ENCODE peak calls at places on chromosomes 6 and 20, in nine cellular contexts. U is fibroblast of mammary gland, T is stomach, F is lung, A is uterus, Z is neural progenitor cell, O is A549, E is fibroblast of pulmonary artery, Q is adrenal gland. S is an unnamed sample.

GRCh38 chr6:16731503-16732018 is 29.7 kb downstream of the ATXN1 start:
- DNase-seq in U (no peak), T (no peak), F (no peak), A (no peak), Z (no peak), O (no peak), E (no peak), Q (no peak), S (no peak)

GRCh38 chr20:50563133-50563944 is 53.2 kb downstream of the PTPN1 start:
- DNase-seq in U (no peak), T (no peak), F (no peak), A (no peak), Z (no peak), O (no peak), E (no peak), Q (peak), S (no peak)

GRCh38 chr6:72619883-72620696 is 1.8 kb upstream of the KCNQ5 start:
- DNase-seq in U (no peak), T (peak), F (peak), A (no peak), Z (peak), O (no peak), E (peak), Q (peak), S (peak)

GRCh38 chr20:25695532-25696383 is 895 bp downstream of the ZNF337 start:
- DNase-seq in U (peak), T (no peak), F (no peak), A (peak), Z (peak), O (no peak), E (peak), Q (no peak), S (no peak)

GRCh38 chr6:33971580-33971979 is 167.8 kb upstream of the MLN start:
- DNase-seq in U (no peak), T (no peak), F (no peak), A (no peak), Z (no peak), O (no peak), E (no peak), Q (no peak), S (no peak)

GRCh38 chr20:25289886-25290597 is 42.2 kb downstream of the PYGB start:
- DNase-seq in U (no peak), T (no peak), F (no peak), A (no peak), Z (no peak), O (no peak), E (no peak), Q (no peak), S (no peak)

GRCh38 chr20:10369723-10370090 is 64.3 kb downstream of the MKKS start:
- DNase-seq in U (peak), T (peak), F (no peak), A (no peak), Z (no peak), O (peak), E (peak), Q (peak), S (no peak)

GRCh38 chr20:63087872-63088680 is 81.3 kb upstream of the BHLHE23 start:
- DNase-seq in U (no peak), T (no peak), F (no peak), A (peak), Z (no peak), O (no peak), E (no peak), Q (peak), S (peak)

GRCh38 chr6:15879372-15880261 is 216.8 kb upstream of the DTNBP1 start:
- DNase-seq in U (peak), T (peak), F (peak), A (peak), Z (no peak), O (no peak), E (peak), Q (peak), S (no peak)

GRCh38 chr6:15630202-15630601 is 32.6 kb downstream of the DTNBP1 start:
- DNase-seq in U (peak), T (no peak), F (no peak), A (no peak), Z (no peak), O (no peak), E (no peak), Q (no peak), S (no peak)

GRCh38 chr20:41222299-41222698 is 85.0 kb downstream of the PLCG1 start:
- DNase-seq in U (no peak), T (no peak), F (no peak), A (no peak), Z (no peak), O (no peak), E (no peak), Q (no peak), S (no peak)

GRCh38 chr20:34315236-34315635 is 12.1 kb upstream of the AHCY start:
- DNase-seq in U (no peak), T (no peak), F (no peak), A (no peak), Z (no peak), O (no peak), E (no peak), Q (no peak), S (no peak)

GRCh38 chr6:28600188-28600587 is 74.5 kb downstream of the GPX5 start:
- DNase-seq in U (no peak), T (no peak), F (no peak), A (no peak), Z (no peak), O (no peak), E (no peak), Q (no peak), S (no peak)

GRCh38 chr20:59561614-59562277 is 42.6 kb upstream of the PHACTR3 start:
- DNase-seq in U (no peak), T (no peak), F (no peak), A (no peak), Z (no peak), O (no peak), E (no peak), Q (no peak), S (no peak)

GRCh38 chr6:124334359-124334758 is 530.7 kb downstream of the NKAIN2 start:
- DNase-seq in U (no peak), T (no peak), F (no peak), A (no peak), Z (no peak), O (no peak), E (no peak), Q (no peak), S (no peak)

GRCh38 chr6:106066984-106067383 is 19.2 kb upstream of the PRDM1 start:
- DNase-seq in U (peak), T (no peak), F (no peak), A (no peak), Z (no peak), O (no peak), E (no peak), Q (no peak), S (no peak)

GRCh38 chr6:76162811-76163210 is 90.3 kb upstream of the IMPG1 start:
- DNase-seq in U (no peak), T (no peak), F (no peak), A (no peak), Z (no peak), O (no peak), E (no peak), Q (no peak), S (no peak)

GRCh38 chr20:45174434-45175364 is at the start of gene PI3:
- DNase-seq in U (peak), T (peak), F (peak), A (no peak), Z (no peak), O (peak), E (peak), Q (no peak), S (no peak)

GRCh38 chr20:49851991-49852390 is 39.4 kb downstream of the SLC9A8 start:
- DNase-seq in U (no peak), T (no peak), F (no peak), A (no peak), Z (no peak), O (no peak), E (no peak), Q (no peak), S (peak)

GRCh38 chr6:79868098-79868722 is 79.1 kb downstream of the ELOVL4 start:
- DNase-seq in U (peak), T (no peak), F (no peak), A (no peak), Z (peak), O (peak), E (peak), Q (peak), S (peak)

GRCh38 chr6:167892835-167893234 is 66.1 kb downstream of the AFDN start:
- DNase-seq in U (no peak), T (no peak), F (no peak), A (no peak), Z (peak), O (no peak), E (no peak), Q (no peak), S (no peak)

DNA sequence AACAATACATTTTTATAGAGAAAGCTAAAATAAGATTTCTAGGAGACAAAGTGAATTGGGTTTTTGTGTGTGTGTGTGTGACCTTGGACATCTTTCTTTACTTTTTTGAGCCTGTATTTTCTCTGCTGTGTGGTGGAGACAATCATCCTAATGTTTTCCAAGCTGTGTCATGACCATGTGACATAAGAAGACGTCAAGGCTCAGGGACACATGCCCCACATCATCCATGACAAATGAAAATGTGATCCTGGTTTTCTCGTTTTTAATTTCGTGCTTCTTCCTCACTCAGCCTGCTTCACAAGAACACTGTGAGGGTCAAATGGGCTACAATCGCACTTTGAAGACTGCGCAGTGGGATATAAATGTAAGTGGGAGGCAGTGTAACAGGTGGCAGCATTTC is 3.9 kb upstream of the BTNL2 start:
- DNase-seq in U (no peak), T (no peak), F (no peak), A (no peak), Z (no peak), O (no peak), E (no peak), Q (no peak), S (no peak)
- H3K4me3 ChIP-seq in U (no peak), T (no peak), F (no peak), A (no peak), Z (no peak), O (no peak), E (no peak), Q (no peak), S (no peak)

GRCh38 chr20:946826-947225 is 30.7 kb upstream of the ANGPT4 start:
- DNase-seq in U (no peak), T (no peak), F (no peak), A (no peak), Z (no peak), O (no peak), E (no peak), Q (no peak), S (no peak)

GRCh38 chr20:944774-945410 is 28.8 kb upstream of the ANGPT4 start:
- DNase-seq in U (no peak), T (no peak), F (no peak), A (no peak), Z (no peak), O (no peak), E (no peak), Q (no peak), S (no peak)

GRCh38 chr20:942611-943010 is 26.5 kb upstream of the ANGPT4 start:
- DNase-seq in U (no peak), T (no peak), F (no peak), A (no peak), Z (no peak), O (no peak), E (no peak), Q (no peak), S (no peak)

GRCh38 chr20:945841-946240 is 29.7 kb upstream of the ANGPT4 start:
- DNase-seq in U (no peak), T (no peak), F (no peak), A (no peak), Z (peak), O (no peak), E (no peak), Q (no peak), S (no peak)

DNA sequence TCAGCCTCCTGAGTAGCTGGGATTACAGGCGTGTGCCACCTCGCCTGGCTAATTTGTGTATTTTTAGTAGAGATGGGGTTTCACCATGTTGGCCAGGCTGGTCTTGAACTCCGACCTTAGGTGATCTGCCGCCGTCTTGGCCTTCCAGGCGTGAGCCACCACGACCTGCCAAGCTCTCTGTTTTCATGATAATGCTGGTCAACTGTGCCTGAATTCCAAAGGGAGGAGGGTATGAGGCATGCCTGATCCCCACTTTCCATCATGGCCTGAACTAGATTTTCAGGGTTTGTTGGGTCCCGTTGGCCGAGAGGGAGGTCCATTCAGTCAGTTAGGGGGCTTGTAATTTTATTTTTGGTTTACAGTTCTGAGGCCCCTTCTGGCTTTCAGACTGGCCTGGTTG is 28.0 kb upstream of the ANGPT4 start:
- DNase-seq in U (no peak), T (no peak), F (no peak), A (no peak), Z (no peak), O (no peak), E (no peak), Q (no peak), S (no peak)
- H3K4me3 ChIP-seq in U (no peak), T (no peak), F (no peak), A (no peak), Z (no peak), O (no peak), E (no peak), Q (no peak), S (no peak)

GRCh38 chr6:133918208-133918930 is 29.5 kb downstream of the TCF21 start:
- DNase-seq in U (no peak), T (no peak), F (no peak), A (no peak), Z (no peak), O (no peak), E (no peak), Q (no peak), S (no peak)

GRCh38 chr6:133917781-133918180 is 28.9 kb downstream of the TCF21 start:
- DNase-seq in U (no peak), T (no peak), F (no peak), A (no peak), Z (no peak), O (no peak), E (no peak), Q (no peak), S (no peak)

GRCh38 chr6:133921249-133921859 is 31.7 kb upstream of the TBPL1 start:
- DNase-seq in U (peak), T (peak), F (peak), A (peak), Z (peak), O (peak), E (peak), Q (peak), S (peak)

GRCh38 chr6:133919362-133919761 is 30.4 kb downstream of the TCF21 start:
- DNase-seq in U (no peak), T (no peak), F (no peak), A (no peak), Z (no peak), O (no peak), E (no peak), Q (no peak), S (no peak)

DNA sequence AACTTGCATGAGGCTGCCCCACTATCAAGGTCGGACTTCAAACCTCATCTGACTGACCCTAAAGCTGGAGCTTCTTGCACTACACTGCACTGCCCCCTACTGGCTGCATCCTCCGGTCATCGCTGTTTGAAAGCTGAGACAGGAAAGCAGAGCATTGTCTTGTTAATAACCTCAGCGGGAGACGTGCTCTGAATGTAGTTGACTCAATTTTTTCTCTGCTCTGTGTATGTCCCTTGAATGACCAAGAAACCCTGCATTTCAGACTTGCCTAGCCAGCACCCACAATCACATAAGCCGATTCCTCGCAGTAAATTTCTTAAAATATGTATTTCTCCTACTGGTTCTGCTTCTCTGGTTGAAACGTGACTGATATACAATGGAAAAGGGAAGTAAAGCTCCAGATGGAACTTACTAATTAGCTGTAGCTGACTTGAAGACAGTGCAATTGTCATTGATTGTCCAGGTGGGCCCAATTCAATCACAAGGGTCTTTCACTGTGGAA is 27.8 kb downstream of the TCF21 start:
- DNase-seq in U (peak), T (peak), F (peak), A (peak), Z (peak), O (peak), E (peak), Q (peak), S (peak)
- H3K4me3 ChIP-seq in U (no peak), T (no peak), F (no peak), A (no peak), Z (peak), O (no peak), E (no peak), Q (no peak), S (no peak)

GRCh38 chr6:63584125-63584514 is 11.8 kb downstream of the LOC128125822 start:
- DNase-seq in U (peak), T (no peak), F (no peak), A (no peak), Z (no peak), O (no peak), E (no peak), Q (no peak), S (no peak)

GRCh38 chr6:63581355-63581998 is 9.2 kb downstream of the LOC128125822 start:
- DNase-seq in U (no peak), T (no peak), F (no peak), A (no peak), Z (no peak), O (no peak), E (no peak), Q (no peak), S (no peak)

GRCh38 chr6:63584566-63584965 is 12.3 kb downstream of the LOC128125822 start:
- DNase-seq in U (no peak), T (no peak), F (no peak), A (no peak), Z (no peak), O (no peak), E (no peak), Q (peak), S (no peak)

GRCh38 chr6:63580704-63580961 is 8.4 kb downstream of the LOC128125822 start:
- DNase-seq in U (no peak), T (no peak), F (no peak), A (no peak), Z (no peak), O (no peak), E (no peak), Q (no peak), S (no peak)

GRCh38 chr6:63582579-63583231 is 10.4 kb downstream of the LOC128125822 start:
- DNase-seq in U (peak), T (no peak), F (no peak), A (no peak), Z (no peak), O (no peak), E (no peak), Q (no peak), S (no peak)
- H3K4me3 ChIP-seq in U (no peak), T (no peak), F (no peak), A (no peak), Z (no peak), O (no peak), E (no peak), Q (no peak), S (no peak)